ENCODE peak calls at places on chromosome 10, in four cellular contexts. One of them, this sample, is unnamed.

GRCh38 chr10:100978121-100978895 is 9.0 kb downstream of the MRPL43 start:
- DNase-seq in K562: no peak
- DNase-seq in HepG2: no peak
- DNase-seq in GM12878: no peak
- DNase-seq in this sample: no peak

GRCh38 chr10:98104125-98104524 is 30.3 kb upstream of the R3HCC1L start:
- DNase-seq in K562: no peak
- DNase-seq in HepG2: no peak
- DNase-seq in GM12878: no peak
- DNase-seq in this sample: no peak

GRCh38 chr10:35040761-35041501 is 49.2 kb downstream of the CUL2 start:
- DNase-seq in K562: no peak
- DNase-seq in HepG2: no peak
- DNase-seq in GM12878: no peak
- DNase-seq in this sample: peak

GRCh38 chr10:110181911-110182310 is 25.5 kb upstream of the MXI1 start:
- DNase-seq in K562: no peak
- DNase-seq in HepG2: no peak
- DNase-seq in GM12878: no peak
- DNase-seq in this sample: no peak

GRCh38 chr10:46530249-46531186 is 25.9 kb downstream of the GPRIN2 start:
- DNase-seq in K562: no peak
- DNase-seq in HepG2: peak
- DNase-seq in GM12878: no peak
- DNase-seq in this sample: no peak

GRCh38 chr10:133000648-133001047 is 58.3 kb upstream of the CFAP46 start:
- DNase-seq in K562: no peak
- DNase-seq in HepG2: no peak
- DNase-seq in GM12878: no peak
- DNase-seq in this sample: no peak

GRCh38 chr10:7410306-7410799 is 481 bp downstream of the SFMBT2 start:
- DNase-seq in K562: peak
- DNase-seq in HepG2: no peak
- DNase-seq in GM12878: no peak
- DNase-seq in this sample: no peak

GRCh38 chr10:125689955-125690569 is 7.1 kb upstream of the TEX36 start:
- DNase-seq in K562: no peak
- DNase-seq in HepG2: no peak
- DNase-seq in GM12878: no peak
- DNase-seq in this sample: no peak

GRCh38 chr10:110275140-110275729 is 29.5 kb downstream of the SMNDC1 start:
- DNase-seq in K562: no peak
- DNase-seq in HepG2: no peak
- DNase-seq in GM12878: no peak
- DNase-seq in this sample: no peak

GRCh38 chr10:101695404-101695732 is 398 bp upstream of the FBXW4 start:
- DNase-seq in K562: no peak
- DNase-seq in HepG2: no peak
- DNase-seq in GM12878: no peak
- DNase-seq in this sample: no peak

GRCh38 chr10:24307173-24307572 is 98.2 kb downstream of the KIAA1217 start:
- DNase-seq in K562: no peak
- DNase-seq in HepG2: no peak
- DNase-seq in GM12878: no peak
- DNase-seq in this sample: no peak

GRCh38 chr10:10788761-10789160 is 228.9 kb upstream of the CELF2 start:
- DNase-seq in K562: no peak
- DNase-seq in HepG2: no peak
- DNase-seq in GM12878: no peak
- DNase-seq in this sample: no peak

GRCh38 chr10:125442856-125443540 is 240.0 kb downstream of the TEX36 start:
- DNase-seq in K562: no peak
- DNase-seq in HepG2: no peak
- DNase-seq in GM12878: no peak
- DNase-seq in this sample: no peak

GRCh38 chr10:129332476-129332875 is 134.6 kb upstream of the MGMT start:
- DNase-seq in K562: peak
- DNase-seq in HepG2: no peak
- DNase-seq in GM12878: no peak
- DNase-seq in this sample: peak

GRCh38 chr10:101174319-101174718 is 43.2 kb downstream of the TLX1 start:
- DNase-seq in K562: no peak
- DNase-seq in HepG2: no peak
- DNase-seq in GM12878: no peak
- DNase-seq in this sample: no peak

GRCh38 chr10:110762109-110762848 is 109.4 kb upstream of the PDCD4 start:
- DNase-seq in K562: no peak
- DNase-seq in HepG2: no peak
- DNase-seq in GM12878: no peak
- DNase-seq in this sample: no peak

GRCh38 chr10:84540022-84540616 is 211.7 kb downstream of the CCSER2 start:
- DNase-seq in K562: no peak
- DNase-seq in HepG2: no peak
- DNase-seq in GM12878: no peak
- DNase-seq in this sample: no peak

GRCh38 chr10:96619803-96620773 is 33.3 kb upstream of the TM9SF3 start:
- DNase-seq in K562: no peak
- DNase-seq in HepG2: no peak
- DNase-seq in GM12878: no peak
- DNase-seq in this sample: no peak

GRCh38 chr10:132477398-132478340 is 59.9 kb upstream of the INPP5A start:
- DNase-seq in K562: no peak
- DNase-seq in HepG2: no peak
- DNase-seq in GM12878: no peak
- DNase-seq in this sample: no peak

GRCh38 chr10:99276848-99277486 is 41.3 kb upstream of the HPSE2 start:
- DNase-seq in K562: peak
- DNase-seq in HepG2: peak
- DNase-seq in GM12878: no peak
- DNase-seq in this sample: peak

GRCh38 chr10:67837519-67838314 is at the start of gene DNAJC12:
- DNase-seq in K562: peak
- DNase-seq in HepG2: peak
- DNase-seq in GM12878: no peak
- DNase-seq in this sample: peak
- TF ChIP-seq TARDBP in K562: no peak
- TF ChIP-seq TARDBP in HepG2: no peak
- TF ChIP-seq TARDBP in GM12878: no peak
- TF ChIP-seq TARDBP in this sample: no peak

GRCh38 chr10:116011929-116012328 is 261.1 kb downstream of the GFRA1 start:
- DNase-seq in K562: no peak
- DNase-seq in HepG2: no peak
- DNase-seq in GM12878: no peak
- DNase-seq in this sample: no peak

GRCh38 chr10:116015922-116016321 is 257.1 kb downstream of the GFRA1 start:
- DNase-seq in K562: no peak
- DNase-seq in HepG2: no peak
- DNase-seq in GM12878: no peak
- DNase-seq in this sample: no peak

GRCh38 chr10:116014326-116014725 is 258.7 kb downstream of the GFRA1 start:
- DNase-seq in K562: no peak
- DNase-seq in HepG2: no peak
- DNase-seq in GM12878: no peak
- DNase-seq in this sample: no peak

GRCh38 chr10:116017405-116017804 is 255.6 kb downstream of the GFRA1 start:
- DNase-seq in K562: no peak
- DNase-seq in HepG2: no peak
- DNase-seq in GM12878: no peak
- DNase-seq in this sample: no peak

DNA sequence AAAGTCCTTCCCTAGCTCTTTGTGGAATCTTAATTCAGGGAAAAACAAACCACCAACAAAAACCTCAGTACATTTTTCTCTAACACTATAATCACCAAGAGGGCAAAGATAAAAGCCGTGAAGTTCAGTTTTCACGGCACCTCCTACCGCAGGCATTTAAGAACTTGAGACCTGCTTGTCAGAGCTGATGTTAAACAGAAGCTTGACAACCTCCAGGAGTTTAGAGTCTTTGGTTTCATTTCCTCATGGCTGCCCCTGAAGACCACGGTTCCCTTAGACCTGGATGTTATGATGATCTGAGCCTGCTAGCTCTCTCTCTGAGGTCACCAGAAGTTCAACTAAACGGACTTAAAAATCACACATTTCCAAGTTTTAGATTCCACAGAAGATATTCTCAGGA is 258.1 kb downstream of the GFRA1 start:
- DNase-seq in K562: no peak
- DNase-seq in HepG2: no peak
- DNase-seq in GM12878: no peak
- DNase-seq in this sample: no peak
- TF ChIP-seq TARDBP in K562: no peak
- TF ChIP-seq TARDBP in HepG2: no peak
- TF ChIP-seq TARDBP in GM12878: no peak
- TF ChIP-seq TARDBP in this sample: no peak

GRCh38 chr10:53489331-53489730 is 716.7 kb upstream of the MBL2 start:
- DNase-seq in K562: no peak
- DNase-seq in HepG2: no peak
- DNase-seq in GM12878: no peak
- DNase-seq in this sample: no peak

GRCh38 chr10:53487019-53487983 is 714.7 kb upstream of the MBL2 start:
- DNase-seq in K562: no peak
- DNase-seq in HepG2: no peak
- DNase-seq in GM12878: no peak
- DNase-seq in this sample: no peak

GRCh38 chr10:53490553-53490952 is 718.0 kb upstream of the MBL2 start:
- DNase-seq in K562: no peak
- DNase-seq in HepG2: no peak
- DNase-seq in GM12878: no peak
- DNase-seq in this sample: no peak

GRCh38 chr10:53491774-53492173 is 719.2 kb upstream of the MBL2 start:
- DNase-seq in K562: no peak
- DNase-seq in HepG2: no peak
- DNase-seq in GM12878: no peak
- DNase-seq in this sample: no peak

DNA sequence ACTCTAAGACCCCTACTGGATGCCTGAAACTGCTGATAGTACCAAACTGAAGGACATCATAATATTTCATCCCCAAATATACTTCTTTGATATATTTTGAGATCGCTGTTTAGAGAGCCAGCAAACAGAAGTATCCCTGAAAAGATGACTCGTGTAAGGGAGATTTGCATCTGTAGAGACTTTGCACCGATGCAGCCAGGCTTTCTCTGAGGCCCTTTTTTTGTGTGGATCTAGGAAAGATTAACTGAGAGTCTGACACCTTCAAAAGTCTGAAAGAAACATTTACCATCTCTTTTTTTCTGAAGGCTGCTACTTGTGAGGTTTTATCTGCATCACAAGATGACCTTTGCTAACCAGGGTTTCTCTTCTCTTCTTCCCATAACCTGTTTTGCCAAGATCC is 717.2 kb upstream of the MBL2 start:
- DNase-seq in K562: no peak
- DNase-seq in HepG2: no peak
- DNase-seq in GM12878: no peak
- DNase-seq in this sample: no peak
- TF ChIP-seq TARDBP in K562: no peak
- TF ChIP-seq TARDBP in HepG2: no peak
- TF ChIP-seq TARDBP in GM12878: no peak
- TF ChIP-seq TARDBP in this sample: no peak

GRCh38 chr10:62687230-62687748 is 117.2 kb upstream of the ADO start:
- DNase-seq in K562: no peak
- DNase-seq in HepG2: no peak
- DNase-seq in GM12878: no peak
- DNase-seq in this sample: no peak
- TF ChIP-seq TARDBP in K562: no peak
- TF ChIP-seq TARDBP in HepG2: no peak
- TF ChIP-seq TARDBP in GM12878: no peak
- TF ChIP-seq TARDBP in this sample: no peak

GRCh38 chr10:4943821-4944220 is 19.4 kb upstream of the AKR1C1 start:
- DNase-seq in K562: no peak
- DNase-seq in HepG2: no peak
- DNase-seq in GM12878: no peak
- DNase-seq in this sample: no peak
- TF ChIP-seq TARDBP in K562: no peak
- TF ChIP-seq TARDBP in HepG2: no peak
- TF ChIP-seq TARDBP in GM12878: no peak
- TF ChIP-seq TARDBP in this sample: no peak

DNA sequence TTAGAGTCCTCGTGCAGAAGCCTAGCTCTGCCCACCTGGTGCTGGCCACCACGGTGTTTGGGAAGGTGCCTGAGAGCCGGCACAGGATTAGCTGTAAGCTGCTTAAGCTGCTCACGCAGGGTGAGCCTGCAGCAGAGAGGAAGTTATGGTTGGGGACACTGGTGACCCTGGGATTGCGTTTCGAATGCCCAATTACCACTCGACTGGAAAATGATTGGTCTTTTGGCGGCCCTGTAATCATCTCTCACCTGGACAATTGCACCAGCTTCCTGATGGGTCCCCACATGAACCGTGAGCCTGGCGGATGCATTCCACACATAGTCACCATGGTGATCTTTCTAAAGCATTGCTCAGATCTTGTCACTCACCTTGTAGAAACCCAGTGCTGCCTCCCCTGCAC is 442.3 kb upstream of the ZMIZ1 start:
- DNase-seq in K562: no peak
- DNase-seq in HepG2: no peak
- DNase-seq in GM12878: no peak
- DNase-seq in this sample: no peak
- TF ChIP-seq TARDBP in K562: no peak
- TF ChIP-seq TARDBP in HepG2: no peak
- TF ChIP-seq TARDBP in GM12878: no peak
- TF ChIP-seq TARDBP in this sample: no peak